ENCODE peak calls at places on chromosomes 1 and 21, in five cellular contexts. One of them, this sample, is unnamed. For H3K4me1, the result is how much of the 10 kb centered on the place peaks cover.

GRCh38 chr1:109884242-109884891 is 26.3 kb upstream of the CSF1 start:
- DNase-seq in neural progenitor cell: no peak
- DNase-seq in psoas muscle: no peak
- DNase-seq in adrenal gland: peak
- DNase-seq in CD8-positive, alpha-beta memory T cell: no peak
- DNase-seq in this sample: no peak

GRCh38 chr21:42646076-42646825 is 7.2 kb upstream of the PDE9A start:
- DNase-seq in neural progenitor cell: no peak
- DNase-seq in psoas muscle: peak
- DNase-seq in adrenal gland: no peak
- DNase-seq in CD8-positive, alpha-beta memory T cell: no peak
- DNase-seq in this sample: no peak

GRCh38 chr1:108068141-108068540 is 103.2 kb upstream of the VAV3 start:
- DNase-seq in neural progenitor cell: no peak
- DNase-seq in psoas muscle: no peak
- DNase-seq in adrenal gland: no peak
- DNase-seq in CD8-positive, alpha-beta memory T cell: no peak
- DNase-seq in this sample: no peak

GRCh38 chr1:16250547-16251251 is 13.7 kb upstream of the CPLANE2 start:
- DNase-seq in neural progenitor cell: no peak
- DNase-seq in psoas muscle: no peak
- DNase-seq in adrenal gland: peak
- DNase-seq in CD8-positive, alpha-beta memory T cell: no peak
- DNase-seq in this sample: no peak

GRCh38 chr1:28031173-28031572 is 57.2 kb downstream of the EYA3 start:
- DNase-seq in neural progenitor cell: no peak
- DNase-seq in psoas muscle: no peak
- DNase-seq in adrenal gland: no peak
- DNase-seq in CD8-positive, alpha-beta memory T cell: no peak
- DNase-seq in this sample: no peak

GRCh38 chr1:10232213-10232612 is 21.8 kb downstream of the KIF1B start:
- DNase-seq in neural progenitor cell: no peak
- DNase-seq in psoas muscle: no peak
- DNase-seq in adrenal gland: no peak
- DNase-seq in CD8-positive, alpha-beta memory T cell: no peak
- DNase-seq in this sample: no peak

GRCh38 chr1:209526137-209526536 is 57.4 kb upstream of the CAMK1G start:
- DNase-seq in neural progenitor cell: no peak
- DNase-seq in psoas muscle: no peak
- DNase-seq in adrenal gland: no peak
- DNase-seq in CD8-positive, alpha-beta memory T cell: no peak
- DNase-seq in this sample: no peak

GRCh38 chr1:229225331-229225782 is 45.6 kb upstream of the RAB4A start:
- DNase-seq in neural progenitor cell: no peak
- DNase-seq in psoas muscle: no peak
- DNase-seq in adrenal gland: no peak
- DNase-seq in CD8-positive, alpha-beta memory T cell: no peak
- DNase-seq in this sample: no peak

GRCh38 chr1:1540015-1540816 is at the start of gene TMEM240:
- DNase-seq in neural progenitor cell: peak
- DNase-seq in psoas muscle: peak
- DNase-seq in adrenal gland: peak
- DNase-seq in CD8-positive, alpha-beta memory T cell: peak
- DNase-seq in this sample: peak

GRCh38 chr1:21568809-21569385 is 59.7 kb downstream of the ALPL start:
- DNase-seq in neural progenitor cell: no peak
- DNase-seq in psoas muscle: no peak
- DNase-seq in adrenal gland: no peak
- DNase-seq in CD8-positive, alpha-beta memory T cell: no peak
- DNase-seq in this sample: no peak
- H3K27ac ChIP-seq in neural progenitor cell: no peak
- H3K27ac ChIP-seq in psoas muscle: no peak
- H3K27ac ChIP-seq in adrenal gland: no peak
- H3K27ac ChIP-seq in CD8-positive, alpha-beta memory T cell: no peak
- H3K27ac ChIP-seq in this sample: no peak

DNA sequence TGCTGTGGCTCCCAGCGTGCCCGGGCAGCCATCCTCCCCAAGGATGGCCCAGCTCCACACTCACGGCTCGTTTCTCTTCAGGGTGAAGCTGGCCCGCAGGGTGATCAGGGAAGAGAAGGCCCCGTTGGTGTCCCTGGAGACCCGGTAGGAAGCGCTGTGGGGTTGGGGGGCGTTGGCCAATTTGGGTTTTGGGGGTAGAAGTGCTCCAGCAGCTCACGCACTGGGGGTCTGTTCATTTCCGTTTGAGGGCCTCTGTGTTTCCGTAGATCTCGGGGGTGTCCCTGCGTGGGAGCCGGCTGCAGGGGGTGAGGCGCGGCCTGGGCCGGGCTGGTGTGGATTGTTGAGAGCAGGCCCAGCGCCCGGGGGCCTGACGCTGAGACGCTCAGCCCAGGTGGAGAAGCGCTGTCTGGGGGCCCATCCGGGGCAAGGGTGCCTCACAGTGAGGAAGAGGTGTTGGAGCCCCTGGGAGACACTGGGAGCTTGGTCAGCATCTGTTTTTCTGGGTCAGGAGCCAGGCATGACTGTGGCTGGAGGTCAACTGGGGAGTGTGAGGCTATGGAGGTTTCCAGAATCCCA is 12.6 kb downstream of the COL6A1 start:
- DNase-seq in neural progenitor cell: no peak
- DNase-seq in psoas muscle: peak
- DNase-seq in adrenal gland: peak
- DNase-seq in CD8-positive, alpha-beta memory T cell: no peak
- DNase-seq in this sample: no peak
- H3K4me1 ChIP-seq in neural progenitor cell: under half
- H3K4me1 ChIP-seq in psoas muscle: under half
- H3K4me1 ChIP-seq in adrenal gland: under half
- H3K4me1 ChIP-seq in CD8-positive, alpha-beta memory T cell: under half
- H3K4me1 ChIP-seq in this sample: under half

GRCh38 chr1:77671836-77672235 is 10.6 kb downstream of the ZZZ3 start:
- DNase-seq in neural progenitor cell: no peak
- DNase-seq in psoas muscle: no peak
- DNase-seq in adrenal gland: no peak
- DNase-seq in CD8-positive, alpha-beta memory T cell: no peak
- DNase-seq in this sample: no peak
- H3K27ac ChIP-seq in neural progenitor cell: no peak
- H3K27ac ChIP-seq in psoas muscle: no peak
- H3K27ac ChIP-seq in adrenal gland: no peak
- H3K27ac ChIP-seq in CD8-positive, alpha-beta memory T cell: no peak
- H3K27ac ChIP-seq in this sample: no peak

GRCh38 chr1:76291186-76291585 is 216.6 kb downstream of the ST6GALNAC3 start:
- DNase-seq in neural progenitor cell: peak
- DNase-seq in psoas muscle: no peak
- DNase-seq in adrenal gland: no peak
- DNase-seq in CD8-positive, alpha-beta memory T cell: no peak
- DNase-seq in this sample: no peak

GRCh38 chr1:76293831-76294230 is 219.3 kb downstream of the ST6GALNAC3 start:
- DNase-seq in neural progenitor cell: no peak
- DNase-seq in psoas muscle: no peak
- DNase-seq in adrenal gland: no peak
- DNase-seq in CD8-positive, alpha-beta memory T cell: no peak
- DNase-seq in this sample: no peak

GRCh38 chr1:76292418-76293184 is 218.1 kb downstream of the ST6GALNAC3 start:
- DNase-seq in neural progenitor cell: no peak
- DNase-seq in psoas muscle: no peak
- DNase-seq in adrenal gland: no peak
- DNase-seq in CD8-positive, alpha-beta memory T cell: no peak
- DNase-seq in this sample: no peak

GRCh38 chr1:76289692-76290091 is 215.1 kb downstream of the ST6GALNAC3 start:
- DNase-seq in neural progenitor cell: no peak
- DNase-seq in psoas muscle: no peak
- DNase-seq in adrenal gland: no peak
- DNase-seq in CD8-positive, alpha-beta memory T cell: no peak
- DNase-seq in this sample: no peak

GRCh38 chr1:76291737-76292136 is 217.2 kb downstream of the ST6GALNAC3 start:
- DNase-seq in neural progenitor cell: no peak
- DNase-seq in psoas muscle: no peak
- DNase-seq in adrenal gland: no peak
- DNase-seq in CD8-positive, alpha-beta memory T cell: no peak
- DNase-seq in this sample: no peak
- H3K4me1 ChIP-seq in neural progenitor cell: under half
- H3K4me1 ChIP-seq in psoas muscle: under half
- H3K4me1 ChIP-seq in adrenal gland: under half
- H3K4me1 ChIP-seq in CD8-positive, alpha-beta memory T cell: half or more
- H3K4me1 ChIP-seq in this sample: under half

GRCh38 chr1:21320410-21321107 is 30.3 kb upstream of the ECE1 start:
- DNase-seq in neural progenitor cell: no peak
- DNase-seq in psoas muscle: no peak
- DNase-seq in adrenal gland: peak
- DNase-seq in CD8-positive, alpha-beta memory T cell: no peak
- DNase-seq in this sample: no peak

GRCh38 chr1:21322681-21323016 is 32.4 kb upstream of the ECE1 start:
- DNase-seq in neural progenitor cell: no peak
- DNase-seq in psoas muscle: no peak
- DNase-seq in adrenal gland: no peak
- DNase-seq in CD8-positive, alpha-beta memory T cell: no peak
- DNase-seq in this sample: no peak

GRCh38 chr1:21319447-21320407 is 29.5 kb upstream of the ECE1 start:
- DNase-seq in neural progenitor cell: no peak
- DNase-seq in psoas muscle: no peak
- DNase-seq in adrenal gland: no peak
- DNase-seq in CD8-positive, alpha-beta memory T cell: no peak
- DNase-seq in this sample: no peak

GRCh38 chr1:21323091-21323490 is 32.8 kb upstream of the ECE1 start:
- DNase-seq in neural progenitor cell: no peak
- DNase-seq in psoas muscle: no peak
- DNase-seq in adrenal gland: no peak
- DNase-seq in CD8-positive, alpha-beta memory T cell: no peak
- DNase-seq in this sample: no peak

DNA sequence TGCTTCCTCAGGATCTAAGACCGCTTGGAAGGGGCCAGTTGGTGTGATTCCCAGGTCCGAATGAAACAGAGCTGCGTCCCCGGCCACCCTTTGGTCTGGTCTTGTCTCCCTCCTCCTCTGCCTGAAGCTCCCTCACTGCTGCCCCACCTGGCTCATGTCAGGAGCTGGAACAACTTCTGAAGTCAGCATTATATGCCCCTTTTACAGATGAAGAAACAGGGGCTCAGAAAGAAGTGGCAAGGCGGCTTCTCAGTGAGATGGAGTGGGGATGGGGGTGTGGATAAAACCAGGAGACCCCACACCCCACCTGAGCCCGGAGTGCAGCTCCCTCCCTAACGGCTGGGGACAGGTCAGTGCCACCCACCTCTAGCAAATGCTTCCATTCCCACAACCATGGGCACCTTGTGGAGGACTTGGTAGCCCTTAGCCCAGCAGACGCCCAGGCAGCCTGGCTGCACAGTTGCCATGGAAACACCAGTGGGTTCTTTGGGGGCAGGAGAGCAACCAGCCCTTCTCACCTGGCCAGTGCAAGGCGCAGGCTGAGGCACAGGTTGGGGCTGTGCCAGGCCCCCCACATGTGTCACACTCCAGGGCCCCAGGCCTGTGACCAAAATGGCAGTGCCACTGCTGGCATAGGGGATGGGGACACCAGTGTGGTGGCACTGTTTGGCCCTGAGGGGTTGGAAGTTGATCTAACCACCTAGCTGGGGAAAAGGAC is 31.9 kb upstream of the ECE1 start:
- DNase-seq in neural progenitor cell: no peak
- DNase-seq in psoas muscle: no peak
- DNase-seq in adrenal gland: no peak
- DNase-seq in CD8-positive, alpha-beta memory T cell: no peak
- DNase-seq in this sample: no peak
- H3K27ac ChIP-seq in neural progenitor cell: no peak
- H3K27ac ChIP-seq in psoas muscle: peak
- H3K27ac ChIP-seq in adrenal gland: peak
- H3K27ac ChIP-seq in CD8-positive, alpha-beta memory T cell: no peak
- H3K27ac ChIP-seq in this sample: peak

This sample was measured in thoracic aorta.